ENCODE peak calls at places on chromosomes 7 and 10, in four cellular contexts. Y is body of pancreas, I is neuronal stem cell, N is brain microvascular endothelial cell. O is an unnamed sample.

GRCh38 chr7:16479587-16479986 is 14.0 kb upstream of the SOSTDC1 start:
- DNase-seq in Y (no peak), I (no peak), N (no peak), O (no peak)

GRCh38 chr10:133087045-133087678 is 562 bp upstream of the ADGRA1 start:
- DNase-seq in Y (no peak), I (no peak), N (no peak), O (no peak)

GRCh38 chr10:110107430-110107829 is 99.6 kb downstream of the ADD3 start:
- DNase-seq in Y (no peak), I (no peak), N (no peak), O (no peak)

GRCh38 chr10:85786401-85786899 is 580.1 kb downstream of the GRID1 start:
- DNase-seq in Y (no peak), I (no peak), N (no peak), O (peak; percentile 64)

GRCh38 chr7:41046221-41046761 is 656.6 kb downstream of the INHBA start:
- DNase-seq in Y (no peak), I (no peak), N (peak; percentile 70), O (no peak)

GRCh38 chr7:17407229-17407628 is 108.8 kb downstream of the AHR start:
- DNase-seq in Y (no peak), I (no peak), N (no peak), O (no peak)

GRCh38 chr7:33597181-33597580 is 308.2 kb upstream of the BMPER start:
- DNase-seq in Y (no peak), I (no peak), N (no peak), O (no peak)

GRCh38 chr7:112938895-112939588 is 147.6 kb downstream of the GPR85 start:
- DNase-seq in Y (peak; percentile 19), I (peak; percentile 58), N (peak; percentile 24), O (peak; percentile 56)

GRCh38 chr7:12583181-12583580 is 12.7 kb downstream of the SCIN start:
- DNase-seq in Y (no peak), I (no peak), N (no peak), O (no peak)

DNA sequence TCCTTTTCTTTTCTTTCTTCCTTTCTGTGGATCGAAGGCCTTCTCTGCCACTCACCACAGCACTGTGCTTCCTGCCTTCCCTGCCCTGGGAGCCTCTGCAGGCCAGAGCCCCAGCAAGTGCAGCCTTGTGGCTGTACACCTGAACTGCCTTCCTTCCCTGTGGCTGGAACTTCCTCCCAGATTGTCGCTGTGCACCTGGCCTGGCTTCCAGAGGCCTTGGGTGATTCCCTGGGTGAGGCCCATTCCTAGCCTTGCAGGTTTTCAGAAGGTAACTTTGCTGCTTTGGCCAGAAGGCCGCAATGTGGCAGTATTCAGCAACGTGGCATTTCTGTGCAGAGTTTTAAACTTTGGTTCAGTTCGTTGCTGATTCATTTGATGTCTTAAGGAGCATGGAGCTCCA is 50.1 kb upstream of the RASGEF1A start:
- DNase-seq in Y (no peak), I (no peak), N (no peak), O (no peak)
- H3K27ac ChIP-seq in Y (no peak overlapping the region), I (no peak overlapping the region), N (no peak overlapping the region), O (no peak overlapping the region)

GRCh38 chr7:27804139-27804538 is 64.2 kb downstream of the TAX1BP1 start:
- DNase-seq in Y (no peak), I (no peak), N (no peak), O (no peak)
- H3K27ac ChIP-seq in Y (no peak overlapping the region), I (no peak overlapping the region), N (no peak overlapping the region), O (no peak overlapping the region)

GRCh38 chr7:2708547-2709310 is 20.7 kb downstream of the AMZ1 start:
- DNase-seq in Y (no peak), I (no peak), N (no peak), O (no peak)

GRCh38 chr7:2708041-2708440 is 20.0 kb downstream of the AMZ1 start:
- DNase-seq in Y (no peak), I (no peak), N (no peak), O (no peak)

GRCh38 chr7:2710256-2710655 is 22.3 kb downstream of the AMZ1 start:
- DNase-seq in Y (no peak), I (no peak), N (no peak), O (no peak)

GRCh38 chr7:2710901-2711551 is 23.0 kb downstream of the AMZ1 start:
- DNase-seq in Y (no peak), I (no peak), N (no peak), O (no peak)

GRCh38 chr7:2709553-2710165 is 21.7 kb downstream of the AMZ1 start:
- DNase-seq in Y (peak; percentile 71), I (peak; percentile 62), N (no peak), O (no peak)
- H3K27ac ChIP-seq in Y (no peak overlapping the region), I (no peak overlapping the region), N (no peak overlapping the region), O (no peak overlapping the region)

GRCh38 chr7:85067371-85067770 is 119.5 kb downstream of the SEMA3D start:
- DNase-seq in Y (no peak), I (no peak), N (no peak), O (no peak)

GRCh38 chr7:85074016-85074415 is 112.8 kb downstream of the SEMA3D start:
- DNase-seq in Y (no peak), I (no peak), N (no peak), O (no peak)

GRCh38 chr7:85068796-85069195 is 118.1 kb downstream of the SEMA3D start:
- DNase-seq in Y (no peak), I (no peak), N (peak; percentile 77), O (no peak)

GRCh38 chr7:85074992-85075391 is 111.9 kb downstream of the SEMA3D start:
- DNase-seq in Y (no peak), I (no peak), N (no peak), O (no peak)

DNA sequence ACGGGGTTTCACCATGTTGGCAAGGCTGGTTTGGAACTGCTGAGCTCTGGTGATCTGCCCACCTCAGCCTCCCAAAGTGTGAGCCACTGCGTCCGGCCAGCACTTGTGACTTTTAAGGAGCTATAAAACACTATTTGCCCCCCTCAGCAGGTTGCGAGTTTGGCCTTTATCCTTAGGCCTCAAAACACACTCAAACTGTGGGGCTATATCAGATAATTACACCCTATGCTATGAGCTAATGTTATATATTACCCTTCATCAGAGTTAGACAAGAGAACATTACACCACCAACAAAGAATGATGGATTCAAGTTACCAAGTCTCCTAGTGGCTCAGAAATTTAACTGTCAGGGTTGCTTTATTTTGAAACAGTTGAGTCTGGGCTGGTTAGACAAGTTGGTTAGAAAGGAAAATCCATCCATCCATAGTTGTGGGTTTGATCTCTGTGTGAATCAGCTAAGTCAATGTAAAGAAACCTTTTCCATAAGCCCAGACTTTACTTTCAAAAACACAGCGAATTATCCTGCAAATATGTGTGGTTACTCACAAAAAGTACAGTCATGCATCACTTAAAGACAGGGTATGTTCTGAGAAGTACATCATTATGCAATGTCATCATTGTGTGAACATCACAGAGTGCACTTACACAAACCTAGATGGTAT is 115.8 kb downstream of the SEMA3D start:
- DNase-seq in Y (no peak), I (no peak), N (peak; percentile 45), O (no peak)
- H3K27ac ChIP-seq in Y (no peak overlapping the region), I (no peak overlapping the region), N (no peak overlapping the region), O (no peak overlapping the region)

DNA sequence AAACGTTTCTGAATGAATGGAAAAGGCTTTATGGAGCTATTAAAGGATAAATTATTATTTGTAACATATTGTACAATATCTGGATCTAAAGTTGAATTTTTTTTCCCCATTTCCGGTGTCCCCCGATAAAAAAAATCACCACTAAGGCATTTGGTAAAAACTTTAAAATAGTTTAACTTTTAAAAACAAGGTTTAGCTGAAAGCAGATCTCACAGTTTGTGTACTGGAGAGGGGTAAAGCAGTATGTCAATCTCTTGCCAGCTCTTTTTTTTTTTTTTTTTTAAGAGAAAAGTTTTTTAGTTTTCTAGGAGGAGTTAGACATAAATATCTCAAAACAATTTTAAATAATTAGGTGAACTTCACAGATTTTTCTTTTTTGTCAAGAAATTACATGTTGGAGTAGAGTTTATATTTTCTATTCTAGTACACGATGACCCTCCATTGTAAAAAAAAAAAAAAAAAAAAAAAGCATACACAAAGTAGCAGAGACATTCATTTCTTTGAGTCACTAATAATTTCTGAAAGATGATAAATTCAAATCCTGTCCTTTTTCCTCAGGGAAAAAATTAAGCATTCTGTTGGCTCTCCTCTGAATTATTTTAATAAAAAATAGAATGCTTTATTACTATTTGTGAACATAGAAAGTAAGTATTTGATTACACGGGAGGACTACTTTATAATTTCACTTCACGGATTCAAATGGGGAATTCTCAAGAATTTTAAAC is 1.9 kb upstream of the HBP1 start:
- DNase-seq in Y (no peak), I (no peak), N (no peak), O (no peak)
- H3K27ac ChIP-seq in Y (peak overlapping the region; percentile 96), I (peak overlapping the region; percentile 49), N (peak overlapping the region; percentile 99), O (peak overlapping the region; percentile 99)

DNA sequence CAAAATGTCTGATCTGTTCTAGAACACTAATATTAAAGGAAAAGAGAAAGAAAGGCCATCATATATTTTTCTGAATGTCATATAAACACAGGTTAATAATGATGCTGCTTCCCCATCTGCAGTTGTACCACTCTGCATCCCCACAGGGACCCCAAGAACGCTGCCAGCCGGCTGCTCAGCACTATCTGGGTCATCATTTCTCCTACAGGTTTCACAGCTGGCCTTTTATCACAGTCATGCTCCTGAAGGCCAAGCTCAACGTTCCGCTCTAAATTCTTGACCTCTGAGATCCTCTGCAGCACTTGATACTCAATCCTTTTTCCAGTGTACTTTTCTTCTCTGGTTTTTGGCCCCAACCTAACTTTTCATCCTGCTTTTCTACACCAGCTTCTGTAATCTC is 4.8 kb downstream of the IDI1 start:
- DNase-seq in Y (no peak), I (no peak), N (no peak), O (no peak)
- H3K27ac ChIP-seq in Y (no peak overlapping the region), I (no peak overlapping the region), N (no peak overlapping the region), O (no peak overlapping the region)

DNA sequence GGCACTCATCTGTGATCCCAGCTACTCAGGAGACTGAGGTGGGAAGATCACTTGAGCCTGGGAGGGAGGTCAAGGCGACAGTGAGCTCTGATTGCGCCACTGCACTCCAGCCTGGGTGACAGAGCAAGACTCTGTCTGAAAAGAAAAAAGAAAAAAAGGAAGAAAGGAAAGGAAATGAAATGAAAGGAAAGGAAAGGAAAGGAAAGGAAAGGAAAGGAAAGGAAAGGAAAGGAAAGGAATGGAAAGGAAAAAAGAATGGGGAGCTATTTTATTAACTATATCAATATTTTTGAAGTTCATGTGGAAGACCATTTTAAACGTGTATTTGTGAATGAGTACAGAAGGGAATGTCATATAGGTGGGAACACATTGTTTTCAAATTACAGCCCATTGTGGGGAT is 7.0 kb upstream of the IFIT2 start:
- DNase-seq in Y (no peak), I (no peak), N (no peak), O (no peak)
- H3K27ac ChIP-seq in Y (no peak overlapping the region), I (no peak overlapping the region), N (no peak overlapping the region), O (no peak overlapping the region)

DNA sequence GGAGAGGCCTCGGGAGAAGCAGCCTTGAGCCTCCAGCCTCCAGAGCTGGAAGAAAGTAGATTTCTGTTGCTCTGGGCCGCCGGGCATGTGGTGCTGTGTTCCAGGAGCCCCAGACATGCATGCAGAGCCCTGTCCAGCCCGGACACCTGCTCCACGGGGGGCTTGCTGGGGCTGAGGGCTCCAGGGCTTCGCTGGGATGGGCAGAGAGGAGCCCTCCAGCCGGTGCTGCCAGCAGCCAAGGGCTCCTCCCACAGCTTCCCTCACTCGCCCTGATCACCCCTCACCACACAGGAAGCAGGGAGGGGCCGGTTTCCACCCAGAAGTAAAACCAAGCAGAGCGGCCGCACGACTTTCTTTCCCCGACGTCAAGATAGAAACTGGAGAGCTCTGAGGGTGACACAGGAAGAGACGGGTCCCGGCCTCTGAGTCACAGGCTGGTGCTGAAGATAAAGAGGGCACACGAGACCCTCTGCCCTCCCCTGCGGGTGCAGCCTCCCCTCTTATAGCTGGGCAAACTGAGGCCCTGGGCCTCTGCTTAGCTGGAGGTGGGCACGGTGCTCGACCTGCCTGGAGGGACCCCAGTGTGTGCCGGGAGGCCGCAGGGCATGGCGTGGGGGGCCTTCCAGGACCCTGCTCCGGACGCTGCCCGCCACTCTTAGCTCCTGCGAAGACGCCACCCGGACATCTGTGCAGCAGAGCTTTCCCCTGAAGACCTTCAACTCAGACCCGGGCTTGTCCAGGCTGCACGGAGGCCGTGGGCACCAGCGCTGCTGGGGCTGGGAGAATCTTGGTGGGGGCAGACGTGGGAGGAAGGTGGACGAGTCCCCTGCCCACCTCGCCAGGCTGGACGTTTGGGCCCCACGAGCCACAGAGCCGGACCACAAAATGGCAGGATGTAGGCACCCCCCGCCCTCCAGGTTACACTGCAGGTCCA is 31.1 kb downstream of the ADAP1 start:
- DNase-seq in Y (peak; percentile 24), I (no peak), N (peak; percentile 48), O (peak; percentile 70)
- H3K27ac ChIP-seq in Y (no peak overlapping the region), I (no peak overlapping the region), N (no peak overlapping the region), O (no peak overlapping the region)

O was measured in testis.